ENCODE peak calls at places on chromosomes 12 and 14, in four cellular contexts. I, G, T and C are unnamed samples. For H3K4me1, the result is how much of the 10 kb centered on the place peaks cover.

GRCh38 chr12:22333751-22334695 is 484 bp downstream of the ST8SIA1 start:
- DNase-seq in I (no peak), G (no peak), T (no peak), C (peak)

GRCh38 chr14:94120667-94121335 is 8.6 kb downstream of the IFI27L2 start:
- DNase-seq in I (no peak), G (no peak), T (no peak), C (no peak)

GRCh38 chr12:87931764-87932163 is 97.4 kb downstream of the C12orf50 start:
- DNase-seq in I (no peak), G (no peak), T (no peak), C (no peak)

GRCh38 chr12:104219361-104219892 is 3.8 kb downstream of the TXNRD1 start:
- DNase-seq in I (peak), G (peak), T (no peak), C (peak)

GRCh38 chr12:20646239-20646827 is 48.8 kb upstream of the SLCO1C1 start:
- DNase-seq in I (peak), G (peak), T (no peak), C (peak)

GRCh38 chr12:26523708-26524150 is 309.3 kb downstream of the ITPR2 start:
- DNase-seq in I (no peak), G (no peak), T (no peak), C (peak)

GRCh38 chr14:63542231-63542999 is 762 bp downstream of the PPP2R5E start:
- DNase-seq in I (peak), G (no peak), T (no peak), C (peak)

GRCh38 chr12:117889098-117889497 is 79.7 kb downstream of the KSR2 start:
- DNase-seq in I (no peak), G (no peak), T (peak), C (no peak)

GRCh38 chr12:12985817-12986408 is 14.2 kb downstream of the HEBP1 start:
- DNase-seq in I (peak), G (peak), T (no peak), C (peak)

GRCh38 chr12:121926874-121927706 is 8.7 kb downstream of the CFAP251 start:
- DNase-seq in I (peak), G (no peak), T (peak), C (no peak)

GRCh38 chr14:23538785-23539184 is 12.8 kb downstream of the ZFHX2 start:
- DNase-seq in I (no peak), G (no peak), T (no peak), C (no peak)

GRCh38 chr12:57591567-57592325 is 754 bp downstream of the PIP4K2C start:
- DNase-seq in I (peak), G (no peak), T (no peak), C (peak)

GRCh38 chr12:32671930-32672785 is 6.9 kb upstream of the DNM1L start:
- DNase-seq in I (peak), G (peak), T (no peak), C (peak)

GRCh38 chr12:113173081-113173698 is 12.1 kb downstream of the DDX54 start:
- DNase-seq in I (no peak), G (no peak), T (no peak), C (no peak)

GRCh38 chr12:32074432-32074831 is 32.2 kb upstream of the BICD1 start:
- DNase-seq in I (no peak), G (no peak), T (no peak), C (no peak)

GRCh38 chr12:76929499-76929898 is 50.7 kb upstream of the CSRP2 start:
- DNase-seq in I (no peak), G (no peak), T (no peak), C (no peak)

GRCh38 chr12:76921891-76922664 is 43.3 kb upstream of the CSRP2 start:
- DNase-seq in I (no peak), G (no peak), T (no peak), C (no peak)

GRCh38 chr12:76922821-76923315 is 44.0 kb upstream of the CSRP2 start:
- DNase-seq in I (no peak), G (no peak), T (no peak), C (no peak)

GRCh38 chr12:76927170-76927784 is 48.5 kb upstream of the CSRP2 start:
- DNase-seq in I (peak), G (peak), T (no peak), C (peak)
- TF ChIP-seq ZBTB33 in I (no peak), G (no peak), T (no peak), C (no peak)

DNA sequence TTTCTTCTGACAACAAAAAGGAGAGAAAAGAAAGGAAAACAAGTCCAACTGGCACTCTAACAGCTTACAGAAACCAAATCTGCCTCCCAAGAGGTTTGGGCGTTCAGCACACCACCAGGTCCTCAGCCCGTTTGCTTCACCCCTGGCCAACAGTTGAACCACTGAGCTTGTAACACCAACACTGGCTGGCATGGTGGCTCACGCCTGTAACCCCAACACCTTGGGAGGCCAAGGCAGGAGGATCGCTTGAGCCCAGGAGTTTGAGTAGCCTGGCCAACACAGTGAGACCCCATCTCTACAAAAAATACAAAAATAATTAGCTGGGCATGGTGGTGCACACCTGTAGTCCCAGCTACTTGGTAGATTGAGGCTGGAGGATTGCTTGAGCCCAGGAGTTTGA is 19.4 kb downstream of the CCDC88C start:
- DNase-seq in I (no peak), G (no peak), T (no peak), C (no peak)
- H3K4me1 ChIP-seq in I (under half), G (under half), T (half or more), C (under half)

GRCh38 chr14:81220488-81220766 is 332 bp downstream of the GTF2A1 start:
- DNase-seq in I (no peak), G (no peak), T (no peak), C (no peak)

GRCh38 chr14:81220767-81221578 is at the start of gene GTF2A1:
- DNase-seq in I (peak), G (peak), T (peak), C (peak)

GRCh38 chr14:81219210-81219820 is 1.4 kb downstream of the GTF2A1 start:
- DNase-seq in I (peak), G (peak), T (peak), C (peak)

GRCh38 chr14:81221579-81222102 is 882 bp upstream of the GTF2A1 start:
- DNase-seq in I (peak), G (no peak), T (no peak), C (no peak)

GRCh38 chr14:81219821-81220487 is 805 bp downstream of the GTF2A1 start:
- DNase-seq in I (peak), G (peak), T (no peak), C (peak)
- TF ChIP-seq NFIC in I (no peak), G (no peak), T (no peak), C (no peak)

GRCh38 chr12:90936230-90937005 is 18.6 kb downstream of the CCER1 start:
- DNase-seq in I (no peak), G (no peak), T (no peak), C (no peak)
- TF ChIP-seq ZBTB33 in I (no peak), G (no peak), T (no peak), C (no peak)

DNA sequence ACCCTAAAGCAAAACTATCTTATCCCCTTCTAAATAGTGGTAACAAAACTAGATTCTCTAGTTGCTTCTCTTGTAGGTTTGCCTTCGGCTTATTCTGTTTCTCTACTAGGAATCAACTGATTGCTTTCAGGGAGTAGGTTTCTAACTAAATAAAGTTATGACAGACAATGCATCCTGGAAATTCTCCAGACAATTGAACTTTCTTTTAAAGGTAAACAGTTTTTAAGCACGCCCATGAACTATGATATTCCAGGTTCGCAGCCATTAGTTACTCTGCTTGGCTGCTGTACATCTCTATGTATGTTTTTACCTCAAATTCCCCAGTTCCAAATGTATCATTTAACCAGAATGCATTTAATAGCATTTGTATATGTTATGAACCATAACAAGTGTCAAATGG is 23.9 kb downstream of the EIF2S3B start:
- DNase-seq in I (no peak), G (no peak), T (no peak), C (no peak)
- H3K4me1 ChIP-seq in I (under half), G (under half), T (under half), C (under half)